ENCODE peak calls at places on chromosomes 7 and 10, in six cellular contexts. J is mesendoderm; W is CD8-positive, alpha-beta T cell; I is left ventricle myocardium inferior; S is hepatocyte; T is heart right ventricle. G is an unnamed sample.
A peak's percentile ranks its signal among the peaks of the same experiment; 100 is the strongest.

GRCh38 chr7:100693312-100694195 is 496 bp downstream of the GIGYF1 start:
- DNase-seq in J (no peak), W (no peak), I (no peak), S (peak; percentile 40), T (no peak), G (no peak)

GRCh38 chr7:158366916-158367633 is 220.5 kb downstream of the PTPRN2 start:
- DNase-seq in J (no peak), W (no peak), I (no peak), S (no peak), T (no peak), G (no peak)

GRCh38 chr10:86931872-86932271 is 25.5 kb downstream of the MMRN2 start:
- DNase-seq in J (no peak), W (no peak), I (no peak), S (no peak), T (no peak), G (no peak)

GRCh38 chr10:114479307-114479706 is 75.0 kb upstream of the AFAP1L2 start:
- DNase-seq in J (no peak), W (no peak), I (peak; percentile 44), S (no peak), T (peak; percentile 50), G (no peak)

GRCh38 chr7:128304212-128304611 is 39.5 kb downstream of the RBM28 start:
- DNase-seq in J (no peak), W (no peak), I (no peak), S (no peak), T (no peak), G (no peak)

GRCh38 chr10:29160110-29160669 is 128.7 kb upstream of the LYZL1 start:
- DNase-seq in J (peak; percentile 91), W (no peak), I (no peak), S (no peak), T (no peak), G (no peak)

GRCh38 chr7:108246227-108246837 is 116.2 kb upstream of the LAMB4 start:
- DNase-seq in J (peak; percentile 72), W (no peak), I (no peak), S (peak; percentile 52), T (no peak), G (no peak)

GRCh38 chr7:74627699-74628411 is 29.7 kb upstream of the GTF2I start:
- DNase-seq in J (peak; percentile 46), W (no peak), I (no peak), S (peak; percentile 72), T (peak; percentile 16), G (no peak)

GRCh38 chr7:151884276-151885201 is 7.6 kb upstream of the PRKAG2 start:
- DNase-seq in J (no peak), W (no peak), I (no peak), S (no peak), T (no peak), G (no peak)

GRCh38 chr10:104333037-104333727 is 5.1 kb downstream of the ITPRIP start:
- DNase-seq in J (peak; percentile 76), W (peak; percentile 48), I (no peak), S (no peak), T (no peak), G (peak; percentile 61)

GRCh38 chr7:66905689-66906088 is 15.3 kb upstream of the TMEM248 start:
- DNase-seq in J (peak; percentile 70), W (no peak), I (no peak), S (no peak), T (no peak), G (no peak)

GRCh38 chr10:75137533-75138438 is 26.3 kb downstream of the SAMD8 start:
- DNase-seq in J (peak; percentile 17), W (no peak), I (no peak), S (peak; percentile 17), T (no peak), G (no peak)

GRCh38 chr7:33841658-33842057 is 63.7 kb upstream of the BMPER start:
- DNase-seq in J (no peak), W (no peak), I (no peak), S (no peak), T (no peak), G (no peak)

GRCh38 chr7:139680676-139681462 is 96.9 kb downstream of the HIPK2 start:
- DNase-seq in J (peak; percentile 11), W (peak; percentile 24), I (peak; percentile 68), S (peak; percentile 67), T (peak; percentile 75), G (peak; percentile 11)

GRCh38 chr7:36604801-36605200 is 119.5 kb downstream of the AOAH start:
- DNase-seq in J (no peak), W (no peak), I (no peak), S (peak; percentile 25), T (no peak), G (no peak)

GRCh38 chr7:34849163-34849960 is 187.9 kb downstream of the DPY19L1 start:
- DNase-seq in J (no peak), W (no peak), I (no peak), S (no peak), T (no peak), G (no peak)

GRCh38 chr10:13942030-13942429 is 355.3 kb downstream of the PRPF18 start:
- DNase-seq in J (no peak), W (no peak), I (no peak), S (no peak), T (no peak), G (no peak)

GRCh38 chr10:101217450-101218281 is 11.6 kb downstream of the LBX1 start:
- DNase-seq in J (peak; percentile 94), W (no peak), I (no peak), S (peak; percentile 76), T (no peak), G (no peak)

GRCh38 chr10:71255817-71256660 is 43.7 kb downstream of the UNC5B start:
- DNase-seq in J (no peak), W (no peak), I (peak; percentile 70), S (peak; percentile 50), T (peak; percentile 62), G (no peak)

GRCh38 chr10:105258036-105258673 is 617.1 kb downstream of the SORCS3 start:
- DNase-seq in J (no peak), W (no peak), I (no peak), S (no peak), T (no peak), G (no peak)

GRCh38 chr10:122499012-122499411 is 37.7 kb downstream of the HTRA1 start:
- DNase-seq in J (no peak), W (no peak), I (peak; percentile 51), S (no peak), T (peak; percentile 50), G (no peak)

GRCh38 chr10:22714524-22715289 is at the start of gene PIP4K2A:
- DNase-seq in J (peak; percentile 63), W (peak; percentile 72), I (peak; percentile 81), S (peak; percentile 87), T (peak; percentile 71), G (peak; percentile 65)

GRCh38 chr10:22713853-22714523 is 390 bp downstream of the PIP4K2A start:
- DNase-seq in J (peak; percentile 42), W (no peak), I (peak; percentile 33), S (peak; percentile 38), T (peak; percentile 20), G (no peak)

GRCh38 chr10:22712246-22712958 is 2.0 kb downstream of the PIP4K2A start:
- DNase-seq in J (no peak), W (no peak), I (no peak), S (no peak), T (no peak), G (no peak)

GRCh38 chr10:22711373-22711772 is 3.0 kb downstream of the PIP4K2A start:
- DNase-seq in J (no peak), W (no peak), I (no peak), S (no peak), T (no peak), G (no peak)

GRCh38 chr10:22712959-22713852 is 1.2 kb downstream of the PIP4K2A start:
- DNase-seq in J (peak; percentile 70), W (peak; percentile 21), I (no peak), S (peak; percentile 22), T (no peak), G (peak; percentile 20)
- H3K27ac ChIP-seq in J (no peak overlapping the region), W (peak overlapping the region; percentile 78), I (peak overlapping the region; percentile 87), S (peak overlapping the region; percentile 76), T (peak overlapping the region; percentile 71), G (peak overlapping the region; percentile 81)

DNA sequence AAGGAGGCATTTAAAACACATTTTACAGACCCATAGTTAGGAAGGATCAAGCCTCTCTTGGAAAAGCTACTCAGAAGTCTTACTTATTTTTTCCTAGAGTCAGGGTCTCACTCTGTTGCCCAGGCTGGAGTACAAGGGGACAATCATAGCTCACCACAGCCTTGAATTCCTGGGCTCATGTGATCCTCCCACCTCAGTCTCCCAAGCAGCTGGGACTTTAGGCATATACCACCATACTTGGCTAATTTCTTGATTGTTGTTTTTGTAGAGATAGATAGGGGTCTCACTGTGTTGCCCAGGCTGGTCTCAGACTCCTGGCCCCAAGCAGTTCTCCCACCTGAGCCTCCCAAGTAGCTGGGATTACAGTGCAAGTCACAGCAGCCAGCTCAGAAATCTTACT is 354.7 kb upstream of the GALNT17 start:
- DNase-seq in J (no peak), W (no peak), I (no peak), S (no peak), T (no peak), G (no peak)
- H3K4me3 ChIP-seq in J (no peak overlapping the region), W (no peak overlapping the region), I (no peak overlapping the region), S (no peak overlapping the region), T (no peak overlapping the region), G (no peak overlapping the region)

GRCh38 chr10:30580241-30580640 is 49.3 kb downstream of the LYZL2 start:
- DNase-seq in J (no peak), W (no peak), I (no peak), S (no peak), T (no peak), G (no peak)

GRCh38 chr10:30586828-30587227 is 42.7 kb downstream of the LYZL2 start:
- DNase-seq in J (no peak), W (no peak), I (no peak), S (no peak), T (no peak), G (no peak)

GRCh38 chr10:30587522-30588031 is 42.0 kb downstream of the LYZL2 start:
- DNase-seq in J (peak; percentile 32), W (no peak), I (peak; percentile 31), S (peak; percentile 33), T (peak; percentile 23), G (no peak)

GRCh38 chr10:30581779-30582380 is 47.7 kb downstream of the LYZL2 start:
- DNase-seq in J (peak; percentile 57), W (no peak), I (no peak), S (peak; percentile 51), T (peak; percentile 28), G (no peak)

GRCh38 chr10:30583778-30584415 is 45.7 kb downstream of the LYZL2 start:
- DNase-seq in J (no peak), W (no peak), I (peak; percentile 57), S (peak; percentile 63), T (peak; percentile 86), G (no peak)
- H3K27ac ChIP-seq in J (no peak overlapping the region), W (no peak overlapping the region), I (peak overlapping the region; percentile 88), S (peak overlapping the region; percentile 60), T (peak overlapping the region; percentile 84), G (no peak overlapping the region)

DNA sequence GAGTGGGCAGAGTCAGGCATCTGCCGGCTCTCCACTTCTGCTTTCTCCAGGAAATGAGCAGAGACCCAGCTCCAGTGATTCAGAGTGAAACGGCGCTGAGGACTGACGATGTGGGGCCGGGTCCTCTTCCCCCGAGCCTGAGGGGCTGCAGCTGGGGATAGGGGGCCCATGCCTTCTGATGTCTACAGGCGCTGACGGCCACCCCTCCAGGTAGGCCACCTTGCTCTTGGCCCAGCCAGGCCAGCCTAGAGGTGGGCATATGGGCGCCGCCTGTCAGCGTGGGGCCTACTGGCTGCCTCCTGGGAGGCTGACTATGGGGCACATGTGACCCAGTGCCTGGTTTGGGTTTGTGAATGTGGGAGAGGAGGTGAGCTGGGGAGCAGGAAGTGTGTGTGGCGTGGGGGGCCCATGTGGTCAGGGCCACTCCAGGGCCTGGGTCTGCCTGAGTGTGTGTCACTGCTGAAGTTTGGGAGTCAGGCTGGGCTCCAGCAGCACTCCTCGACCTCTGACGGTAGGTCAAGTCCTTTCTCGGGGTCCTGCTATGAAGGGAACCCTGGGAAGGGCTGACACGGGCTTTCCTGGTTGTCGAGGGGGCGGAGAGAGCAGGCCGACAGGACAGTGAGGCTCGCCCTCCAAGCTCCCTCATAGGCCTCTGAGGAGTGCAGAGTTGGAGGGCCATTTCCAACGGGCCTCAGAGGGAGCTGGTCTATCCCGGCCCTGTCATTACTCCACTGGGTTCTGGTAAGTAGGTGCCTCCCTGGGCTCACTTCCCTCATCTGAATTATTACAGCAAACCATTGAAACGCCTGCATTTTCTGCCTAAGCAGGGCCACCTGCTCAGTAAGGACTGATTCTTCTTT is at the start of gene WDFY4:
- DNase-seq in J (no peak), W (no peak), I (no peak), S (no peak), T (no peak), G (no peak)
- H3K4me3 ChIP-seq in J (no peak within 1 kb of the TSS), W (no peak within 1 kb of the TSS), I (peak within 1 kb of the TSS; percentile 23), S (no peak within 1 kb of the TSS), T (no peak within 1 kb of the TSS), G (no peak within 1 kb of the TSS)

G was measured in effector memory CD4-positive, alpha-beta T cell.